ENCODE peak calls at places on chromosomes 4 and X, in eight cellular contexts. A is neural progenitor cell, S is astrocyte, P is HCT116, H is SK-N-SH, D is OCI-LY7, N is HepG2, O is PC-9. R is an unnamed sample.

GRCh38 chr4:19748470-19748869 is 503.2 kb upstream of the SLIT2 start:
- DNase-seq in A (no peak), S (peak; percentile 75), P (no peak), H (no peak), D (no peak), N (no peak), O (no peak), R (no peak)

GRCh38 chr4:150938873-150939499 is 76.1 kb downstream of the LRBA start:
- DNase-seq in A (no peak), S (no peak), P (no peak), H (no peak), D (no peak), N (no peak), O (no peak), R (no peak)

GRCh38 chr4:8063974-8064563 is 94.5 kb downstream of the ABLIM2 start:
- DNase-seq in A (no peak), S (no peak), P (no peak), H (no peak), D (no peak), N (no peak), O (no peak), R (no peak)

GRCh38 chrX:150694738-150695410 is 1.7 kb downstream of the MTMR1 start:
- DNase-seq in A (peak; percentile 4), S (no peak), P (no peak), H (no peak), D (peak; percentile 53), N (no peak), O (no peak), R (peak; percentile 51)

GRCh38 chrX:25432396-25432795 is 416.6 kb upstream of the ARX start:
- DNase-seq in A (no peak), S (no peak), P (no peak), H (no peak), D (no peak), N (no peak), O (no peak), R (no peak)

GRCh38 chrX:129634541-129634940 is 20.2 kb downstream of the APLN start:
- DNase-seq in A (peak; percentile 68), S (no peak), P (no peak), H (peak; percentile 55), D (no peak), N (no peak), O (no peak), R (no peak)

GRCh38 chr4:165461176-165461835 is 82.5 kb downstream of the CPE start:
- DNase-seq in A (no peak), S (peak; percentile 94), P (no peak), H (no peak), D (no peak), N (peak; percentile 54), O (no peak), R (no peak)

GRCh38 chrX:129798888-129799287 is 19.1 kb downstream of the SASH3 start:
- DNase-seq in A (no peak), S (no peak), P (no peak), H (no peak), D (no peak), N (no peak), O (no peak), R (peak; percentile 59)

GRCh38 chr4:8582941-8583654 is 2.9 kb downstream of the GPR78 start:
- DNase-seq in A (no peak), S (no peak), P (no peak), H (peak; percentile 12), D (no peak), N (no peak), O (no peak), R (no peak)

GRCh38 chrX:1507511-1508463 is 29.2 kb downstream of the P2RY8 start:
- DNase-seq in A (no peak), S (no peak), P (no peak), H (no peak), D (no peak), N (no peak), O (no peak), R (peak; percentile 48)

GRCh38 chr4:25020240-25020639 is 10.5 kb downstream of the LGI2 start:
- DNase-seq in A (no peak), S (no peak), P (no peak), H (no peak), D (no peak), N (no peak), O (no peak), R (no peak)

GRCh38 chrX:134836497-134836968 is 154.3 kb upstream of the SMIM10 start:
- DNase-seq in A (no peak), S (peak; percentile 33), P (peak; percentile 79), H (no peak), D (no peak), N (no peak), O (peak; percentile 4), R (no peak)

GRCh38 chrX:11352296-11352741 is 59.1 kb downstream of the AMELX start:
- DNase-seq in A (no peak), S (no peak), P (no peak), H (no peak), D (no peak), N (no peak), O (no peak), R (no peak)

GRCh38 chr4:113701156-113701555 is 60.4 kb downstream of the CAMK2D start:
- DNase-seq in A (no peak), S (peak; percentile 20), P (no peak), H (no peak), D (no peak), N (peak; percentile 32), O (no peak), R (no peak)

GRCh38 chrX:18707442-18708049 is at the start of gene PPEF1:
- DNase-seq in A (no peak), S (no peak), P (no peak), H (peak; percentile 74), D (no peak), N (no peak), O (no peak), R (no peak)

GRCh38 chrX:8743126-8743732 is 11.3 kb upstream of the ANOS1 start:
- DNase-seq in A (peak; percentile 59), S (no peak), P (no peak), H (peak; percentile 41), D (peak; percentile 39), N (peak; percentile 17), O (peak; percentile 57), R (peak; percentile 59)

GRCh38 chr4:118756958-118757357 is 71.8 kb downstream of the METTL14 start:
- DNase-seq in A (no peak), S (no peak), P (no peak), H (no peak), D (no peak), N (no peak), O (no peak), R (no peak)

GRCh38 chr4:24932831-24933230 is 20.0 kb upstream of the CCDC149 start:
- DNase-seq in A (no peak), S (peak; percentile 76), P (no peak), H (no peak), D (no peak), N (no peak), O (no peak), R (no peak)

GRCh38 chrX:110418220-110418856 is 59.7 kb downstream of the RTL9 start:
- DNase-seq in A (peak; percentile 59), S (peak; percentile 67), P (no peak), H (peak; percentile 22), D (no peak), N (no peak), O (no peak), R (no peak)

GRCh38 chrX:47568656-47569295 is 7.8 kb downstream of the ARAF start:
- DNase-seq in A (peak; percentile 50), S (no peak), P (no peak), H (peak; percentile 68), D (peak; percentile 50), N (peak; percentile 16), O (no peak), R (peak; percentile 51)

GRCh38 chr4:74738756-74739155 is 55.6 kb downstream of the BTC start:
- DNase-seq in A (no peak), S (no peak), P (no peak), H (no peak), D (no peak), N (no peak), O (no peak), R (no peak)

GRCh38 chrX:46849933-46850332 is 13.1 kb downstream of the RP2 start:
- DNase-seq in A (no peak), S (no peak), P (no peak), H (no peak), D (no peak), N (no peak), O (no peak), R (no peak)

GRCh38 chrX:135477576-135477975 is 42.9 kb upstream of the INTS6L start:
- DNase-seq in A (peak; percentile 75), S (peak; percentile 44), P (peak; percentile 29), H (peak; percentile 20), D (peak; percentile 24), N (peak; percentile 33), O (peak; percentile 23), R (peak; percentile 37)

GRCh38 chr4:99826016-99826415 is 9.4 kb downstream of the DAPP1 start:
- DNase-seq in A (no peak), S (no peak), P (no peak), H (no peak), D (no peak), N (no peak), O (no peak), R (no peak)
- H3K79me2 ChIP-seq in A (no peaks in the 10 kb centered on the region), S (no peaks in the 10 kb centered on the region), P (no peaks in the 10 kb centered on the region), H (no peaks in the 10 kb centered on the region), D (peaks cover 99% of the 10 kb centered on the region), N (no peaks in the 10 kb centered on the region), O (peaks cover 17% of the 10 kb centered on the region), R (no peaks in the 10 kb centered on the region)

DNA sequence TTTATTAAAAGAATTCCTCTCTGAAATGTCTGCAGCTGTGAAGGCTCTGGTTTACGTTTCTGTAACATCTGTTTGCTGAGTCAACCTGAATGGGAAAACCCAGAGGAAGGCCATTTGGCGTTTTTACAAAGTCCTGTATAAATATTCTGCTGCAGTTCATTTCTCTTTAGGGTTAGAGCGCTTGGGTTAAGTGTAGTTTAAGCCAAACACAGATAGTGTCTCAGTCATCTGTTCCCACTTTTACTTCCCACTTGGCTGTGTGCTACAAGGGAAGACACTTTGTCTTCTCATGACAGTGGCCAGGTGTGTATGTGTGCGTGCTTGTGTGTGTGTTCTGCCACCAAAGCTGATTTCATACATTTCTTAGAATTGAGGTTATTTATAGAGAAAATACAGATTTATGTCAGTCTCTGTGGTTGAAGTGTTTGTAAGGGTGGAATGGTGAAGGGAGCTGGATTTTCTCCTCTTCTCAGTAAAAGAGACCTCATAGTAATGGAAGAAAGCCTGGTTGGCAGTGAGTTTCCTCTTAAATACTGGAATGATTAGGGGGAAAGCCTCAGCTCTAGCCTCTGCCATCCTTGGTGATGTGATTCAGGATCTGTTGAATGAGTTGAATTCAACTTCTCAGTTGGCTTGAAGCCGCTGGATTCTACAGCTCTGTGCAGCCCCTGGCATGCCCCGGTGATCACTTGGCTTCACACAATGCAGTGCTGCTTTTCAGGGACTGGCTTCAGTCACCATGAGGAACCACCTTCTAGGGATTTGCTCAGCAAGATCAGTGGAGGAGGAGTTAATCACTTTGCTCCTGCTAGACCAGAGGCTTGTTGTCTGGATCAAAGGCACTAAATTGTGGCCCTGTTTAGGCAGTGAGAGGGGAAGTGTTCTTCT is 50.6 kb downstream of the JADE1 start:
- DNase-seq in A (peak; percentile 33), S (peak; percentile 85), P (no peak), H (no peak), D (no peak), N (no peak), O (no peak), R (no peak)
- H3K36me3 ChIP-seq in A (peaks cover 15% of the 10 kb centered on the region), S (peaks cover 52% of the 10 kb centered on the region), P (peaks cover 2% of the 10 kb centered on the region), H (peaks cover 78% of the 10 kb centered on the region), D (peaks cover 100% of the 10 kb centered on the region), N (peaks cover 45% of the 10 kb centered on the region), O (no peaks in the 10 kb centered on the region), R (peaks cover 99% of the 10 kb centered on the region)

GRCh38 chr4:1408418-1408817 is 2.2 kb upstream of the NKX1-1 start:
- DNase-seq in A (no peak), S (no peak), P (no peak), H (peak; percentile 65), D (no peak), N (no peak), O (no peak), R (no peak)
- TF ChIP-seq CTCF in A (peak; percentile 19), S (no peak), P (no peak), H (no peak), D (no peak), N (peak; percentile 62), O (no peak), R (no peak)

GRCh38 chr4:40478215-40478614 is 143.1 kb downstream of the CHRNA9 start:
- DNase-seq in A (no peak), S (no peak), P (no peak), H (no peak), D (no peak), N (no peak), O (no peak), R (no peak)
- H3K79me2 ChIP-seq in A (no peaks in the 10 kb centered on the region), S (no peaks in the 10 kb centered on the region), P (no peaks in the 10 kb centered on the region), H (no peaks in the 10 kb centered on the region), D (no peaks in the 10 kb centered on the region), N (no peaks in the 10 kb centered on the region), O (peaks cover 96% of the 10 kb centered on the region), R (no peaks in the 10 kb centered on the region)